ENCODE peak calls at places on chromosomes 12 and 14, in six cellular contexts. H is lower leg skin, P is heart left ventricle, L is testis, M is stomach, F is HCT116. B is an unnamed sample.

GRCh38 chr12:51642286-51642685 is 51.3 kb downstream of the SCN8A start:
- DNase-seq in H (no peak), P (no peak), L (no peak), M (no peak), F (no peak), B (no peak)

GRCh38 chr12:47963340-47964040 is at the start of gene TMEM106C:
- DNase-seq in H (peak; percentile 98), P (peak; percentile 92), L (peak; percentile 94), M (peak; percentile 94), F (peak; percentile 80), B (peak; percentile 93)

GRCh38 chr14:65211341-65211987 is 109.1 kb upstream of the MAX start:
- DNase-seq in H (no peak), P (no peak), L (no peak), M (no peak), F (no peak), B (peak; percentile 36)

GRCh38 chr12:26226629-26227375 is 31.4 kb downstream of the SSPN start:
- DNase-seq in H (peak; percentile 88), P (no peak), L (peak; percentile 57), M (peak; percentile 30), F (no peak), B (peak; percentile 11)

GRCh38 chr14:103819503-103820307 is 27.7 kb downstream of the PPP1R13B start:
- DNase-seq in H (no peak), P (peak; percentile 64), L (peak; percentile 42), M (peak; percentile 60), F (no peak), B (no peak)

GRCh38 chr14:28609228-28609828 is 157.3 kb upstream of the FOXG1 start:
- DNase-seq in H (no peak), P (no peak), L (peak; percentile 82), M (peak; percentile 38), F (peak; percentile 3), B (peak; percentile 37)

GRCh38 chr14:59358105-59358504 is 107.1 kb downstream of the GPR135 start:
- DNase-seq in H (no peak), P (peak; percentile 88), L (no peak), M (no peak), F (peak; percentile 24), B (no peak)

GRCh38 chr12:71594214-71594948 is 69.3 kb downstream of the ZFC3H1 start:
- DNase-seq in H (no peak), P (no peak), L (peak; percentile 36), M (peak; percentile 33), F (peak; percentile 10), B (peak; percentile 30)

GRCh38 chr12:99824900-99825562 is 159.7 kb downstream of the ANKS1B start:
- DNase-seq in H (no peak), P (no peak), L (no peak), M (no peak), F (no peak), B (no peak)

GRCh38 chr12:5154091-5154490 is 110.4 kb downstream of the KCNA5 start:
- DNase-seq in H (no peak), P (no peak), L (no peak), M (no peak), F (no peak), B (no peak)

GRCh38 chr14:44763356-44763755 is 198.4 kb downstream of the KLHL28 start:
- DNase-seq in H (no peak), P (no peak), L (no peak), M (no peak), F (no peak), B (no peak)

GRCh38 chr12:52278530-52278929 is 4.1 kb downstream of the KRT86 start:
- DNase-seq in H (no peak), P (no peak), L (no peak), M (peak; percentile 22), F (no peak), B (no peak)

GRCh38 chr12:55727643-55728184 is 1.1 kb downstream of the CD63 start:
- DNase-seq in H (peak; percentile 96), P (peak; percentile 72), L (peak; percentile 83), M (peak; percentile 75), F (no peak), B (peak; percentile 80)

GRCh38 chr12:2960432-2960956 is 1.3 kb downstream of the TEAD4 start:
- DNase-seq in H (no peak), P (no peak), L (no peak), M (no peak), F (no peak), B (no peak)

GRCh38 chr12:123435636-123436016 is 858 bp downstream of the RILPL2 start:
- DNase-seq in H (no peak), P (no peak), L (no peak), M (no peak), F (no peak), B (no peak)

GRCh38 chr12:123441523-123442164 is 5.2 kb upstream of the RILPL2 start:
- DNase-seq in H (no peak), P (no peak), L (no peak), M (no peak), F (no peak), B (no peak)

GRCh38 chr12:123431951-123432886 is 4.3 kb downstream of the RILPL2 start:
- DNase-seq in H (no peak), P (no peak), L (no peak), M (peak; percentile 30), F (no peak), B (peak; percentile 72)

GRCh38 chr12:123433615-123434014 is 2.9 kb downstream of the RILPL2 start:
- DNase-seq in H (no peak), P (no peak), L (no peak), M (no peak), F (no peak), B (peak; percentile 37)

DNA sequence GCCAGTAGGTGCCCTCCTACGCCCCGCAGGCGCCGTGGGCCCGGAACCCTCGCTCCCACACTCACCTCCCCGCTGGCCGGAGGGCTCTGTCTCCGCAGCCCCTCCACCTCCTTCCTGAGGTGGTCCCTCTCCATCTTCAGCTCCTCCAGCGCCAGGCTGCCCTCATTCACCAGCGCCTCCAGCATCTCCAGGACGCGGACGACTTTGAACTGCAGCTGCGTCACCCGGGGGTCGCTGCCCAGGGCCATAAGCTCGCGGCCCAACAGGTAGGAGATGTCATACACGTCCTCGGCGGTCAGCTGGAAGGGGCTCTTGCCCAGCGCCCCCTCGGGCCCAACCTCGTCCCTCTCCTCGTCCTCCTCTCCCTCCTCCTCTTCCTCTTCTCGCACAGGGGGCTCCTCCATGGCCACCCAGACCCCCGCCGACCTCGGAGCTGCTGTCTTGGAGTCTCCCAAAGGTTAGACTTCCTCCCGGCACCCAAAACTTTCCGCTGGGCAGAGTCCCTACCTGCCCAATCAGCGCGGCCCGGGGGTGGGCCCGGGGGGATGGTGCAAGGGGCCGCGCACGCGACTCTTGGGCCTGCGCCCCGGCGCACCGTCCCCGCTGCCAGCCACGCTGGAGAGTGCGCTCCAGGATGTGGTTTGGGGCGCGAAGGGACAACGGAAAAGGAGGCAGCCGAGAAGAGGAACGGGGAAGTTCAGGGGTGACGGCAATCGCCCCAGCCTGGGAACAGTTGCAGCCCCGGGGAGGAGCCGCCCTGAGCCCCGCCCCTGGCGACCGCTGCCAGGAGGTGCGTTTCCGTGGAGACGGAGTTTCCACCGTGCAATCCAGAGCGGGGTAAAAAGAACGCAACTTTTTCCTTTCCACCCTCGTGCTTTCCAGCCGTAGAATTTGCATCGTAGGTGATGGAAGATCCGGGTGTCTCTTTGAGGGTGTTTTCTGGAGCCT is at the start of gene RILPL2:
- DNase-seq in H (peak; percentile 98), P (peak; percentile 90), L (peak; percentile 87), M (peak; percentile 91), F (peak; percentile 47), B (peak; percentile 90)
- TF ChIP-seq POLR2A in H (no peak), P (no peak), L (no peak), M (no peak), F (no peak), B (peak; percentile 76)

GRCh38 chr12:113165521-113166450 is 16.3 kb downstream of the CFAP73 start:
- DNase-seq in H (no peak), P (no peak), L (no peak), M (no peak), F (no peak), B (no peak)
- TF ChIP-seq POLR2A in H (no peak), P (no peak), L (no peak), M (no peak), F (no peak), B (no peak)

GRCh38 chr14:105528197-105528858 is 1.9 kb downstream of the TMEM121 start:
- DNase-seq in H (peak; percentile 96), P (peak; percentile 74), L (peak; percentile 75), M (peak; percentile 83), F (no peak), B (peak; percentile 84)
- TF ChIP-seq POLR2A in H (no peak), P (no peak), L (no peak), M (no peak), F (no peak), B (no peak)

GRCh38 chr14:56129092-56129491 is 10.9 kb downstream of the PELI2 start:
- DNase-seq in H (no peak), P (no peak), L (no peak), M (no peak), F (no peak), B (no peak)
- TF ChIP-seq POLR2A in H (no peak), P (no peak), L (no peak), M (no peak), F (no peak), B (no peak)

GRCh38 chr12:117058442-117059072 is 40.7 kb downstream of the TESC start:
- DNase-seq in H (no peak), P (no peak), L (no peak), M (no peak), F (no peak), B (no peak)
- TF ChIP-seq POLR2A in H (no peak), P (no peak), L (no peak), M (no peak), F (no peak), B (no peak)

GRCh38 chr12:63151061-63151897 is at the start of gene AVPR1A:
- DNase-seq in H (peak; percentile 84), P (peak; percentile 37), L (peak; percentile 18), M (no peak), F (no peak), B (peak; percentile 42)
- TF ChIP-seq POLR2A in H (no peak), P (no peak), L (no peak), M (no peak), F (no peak), B (no peak)

GRCh38 chr14:77322209-77322902 is 1.5 kb downstream of the GSTZ1 start:
- DNase-seq in H (peak; percentile 79), P (no peak), L (no peak), M (no peak), F (no peak), B (no peak)

GRCh38 chr14:77319416-77319815 is 1.3 kb downstream of the POMT2 start:
- DNase-seq in H (peak; percentile 59), P (no peak), L (no peak), M (no peak), F (no peak), B (no peak)

GRCh38 chr14:77322951-77323350 is 2.1 kb downstream of the GSTZ1 start:
- DNase-seq in H (peak; percentile 53), P (no peak), L (no peak), M (no peak), F (no peak), B (no peak)

GRCh38 chr14:77318006-77318553 is 2.6 kb downstream of the POMT2 start:
- DNase-seq in H (peak; percentile 21), P (no peak), L (peak; percentile 85), M (no peak), F (no peak), B (no peak)

GRCh38 chr14:77320238-77320935 is at the start of gene POMT2:
- DNase-seq in H (peak; percentile 99), P (peak; percentile 96), L (peak; percentile 97), M (peak; percentile 95), F (peak; percentile 78), B (peak; percentile 95)
- TF ChIP-seq POLR2A in H (no peak), P (no peak), L (peak; percentile 3), M (no peak), F (peak; percentile 50), B (peak; percentile 43)

GRCh38 chr12:130871286-130872178 is at the start of gene RAN:
- DNase-seq in H (peak; percentile 96), P (peak; percentile 96), L (peak; percentile 91), M (peak; percentile 93), F (peak; percentile 84), B (peak; percentile 97)
- TF ChIP-seq POLR2A in H (no peak), P (no peak), L (no peak), M (no peak), F (peak; percentile 64), B (peak; percentile 95)